ENCODE peak calls at places on chromosomes 12 and 14, in four cellular contexts. N is Panc1, L is tibial artery, S is cardiac muscle cell. P is an unnamed sample.

GRCh38 chr14:55433880-55434804 is 6.3 kb downstream of the TBPL2 start:
- DNase-seq in N (no peak), L (no peak), S (no peak), P (no peak)

GRCh38 chr12:40718878-40719372 is 26.7 kb downstream of the CNTN1 start:
- DNase-seq in N (no peak), L (no peak), S (no peak), P (no peak)

GRCh38 chr14:50619569-50620141 is 48.5 kb downstream of the SAV1 start:
- DNase-seq in N (peak; percentile 51), L (no peak), S (peak; percentile 22), P (no peak)

GRCh38 chr14:99612065-99612736 is 8.2 kb upstream of the CCDC85C start:
- DNase-seq in N (no peak), L (no peak), S (no peak), P (no peak)

GRCh38 chr14:22319526-22320352 is 269.3 kb downstream of the DAD1 start:
- DNase-seq in N (no peak), L (peak; percentile 70), S (peak; percentile 59), P (no peak)

GRCh38 chr14:101223147-101223546 is 319.6 kb upstream of the RTL1 start:
- DNase-seq in N (no peak), L (no peak), S (no peak), P (no peak)

GRCh38 chr12:124520896-124521295 is 46.5 kb downstream of the NCOR2 start:
- DNase-seq in N (no peak), L (no peak), S (no peak), P (no peak)

GRCh38 chr12:113359133-113359938 is 949 bp downstream of the PLBD2 start:
- DNase-seq in N (no peak), L (peak; percentile 60), S (no peak), P (no peak)

GRCh38 chr12:48165089-48166031 is 8.0 kb upstream of the ASB8 start:
- DNase-seq in N (peak; percentile 52), L (no peak), S (peak; percentile 70), P (no peak)

GRCh38 chr12:14948672-14949071 is 10.3 kb upstream of the ERP27 start:
- DNase-seq in N (no peak), L (peak; percentile 36), S (peak; percentile 53), P (peak; percentile 57)

GRCh38 chr12:53430116-53430515 is 6.5 kb downstream of the AMHR2 start:
- DNase-seq in N (no peak), L (no peak), S (no peak), P (no peak)

GRCh38 chr14:98411154-98411553 is 860.8 kb downstream of the BCL11B start:
- DNase-seq in N (no peak), L (no peak), S (no peak), P (no peak)

GRCh38 chr14:55441286-55441685 is 870 bp upstream of the TBPL2 start:
- DNase-seq in N (no peak), L (no peak), S (no peak), P (no peak)

GRCh38 chr12:104748790-104749189 is 209.3 kb downstream of the SLC41A2 start:
- DNase-seq in N (no peak), L (peak; percentile 41), S (no peak), P (no peak)

GRCh38 chr12:104747956-104748355 is 210.1 kb downstream of the SLC41A2 start:
- DNase-seq in N (no peak), L (no peak), S (no peak), P (no peak)

GRCh38 chr12:104746689-104747088 is 211.4 kb downstream of the SLC41A2 start:
- DNase-seq in N (no peak), L (no peak), S (no peak), P (no peak)

GRCh38 chr12:104748356-104748755 is 209.7 kb downstream of the SLC41A2 start:
- DNase-seq in N (no peak), L (no peak), S (no peak), P (no peak)

DNA sequence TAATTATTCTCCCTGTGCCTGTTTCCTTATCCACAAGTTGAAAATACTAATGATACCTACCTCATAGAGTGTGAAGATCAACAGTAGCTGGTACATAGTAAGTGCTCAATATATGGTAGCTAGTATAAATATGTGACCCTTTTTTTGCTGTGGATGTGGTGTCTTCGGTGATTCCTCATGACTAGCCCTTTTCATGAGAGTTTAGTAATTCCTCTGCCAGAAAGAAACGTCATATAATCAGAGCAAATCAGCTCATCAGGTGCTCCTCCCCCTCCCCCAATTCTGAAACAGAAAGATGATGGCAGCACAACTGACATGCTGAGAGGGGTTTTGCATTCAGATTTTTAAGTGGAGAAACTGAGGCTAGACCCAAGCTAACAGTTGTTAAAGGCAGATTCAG is 210.8 kb downstream of the SLC41A2 start:
- DNase-seq in N (no peak), L (no peak), S (no peak), P (no peak)
- H3K27ac ChIP-seq in N (no peak overlapping the region), L (no peak overlapping the region), S (no peak overlapping the region), P (no peak overlapping the region)

GRCh38 chr14:36226164-36226563 is 49.6 kb upstream of the PTCSC3 start:
- DNase-seq in N (no peak), L (no peak), S (no peak), P (no peak)
- H3K27ac ChIP-seq in N (no peak overlapping the region), L (no peak overlapping the region), S (no peak overlapping the region), P (no peak overlapping the region)

DNA sequence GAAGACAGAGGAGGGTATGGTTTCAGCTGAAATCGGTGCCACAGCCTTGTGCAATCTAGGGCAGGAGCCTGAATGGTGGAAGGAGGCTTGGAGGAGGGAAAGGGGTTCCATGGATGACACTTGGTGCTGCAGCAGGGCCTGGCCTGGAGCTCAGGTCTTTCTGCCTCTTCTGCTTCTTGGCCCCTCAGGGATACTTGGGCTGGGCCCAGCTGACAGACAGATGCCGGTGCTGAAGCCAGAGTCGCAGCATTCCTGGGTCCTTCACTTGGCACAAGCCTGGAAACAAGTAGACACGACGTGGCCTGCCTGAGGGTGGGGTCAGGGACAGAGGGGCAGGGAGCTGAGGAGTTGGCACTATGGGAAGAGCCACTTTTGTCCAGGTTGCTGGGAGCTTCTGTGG is 4.4 kb upstream of the PLEKHD1 start:
- DNase-seq in N (no peak), L (no peak), S (no peak), P (no peak)
- H3K27ac ChIP-seq in N (no peak overlapping the region), L (no peak overlapping the region), S (no peak overlapping the region), P (no peak overlapping the region)

DNA sequence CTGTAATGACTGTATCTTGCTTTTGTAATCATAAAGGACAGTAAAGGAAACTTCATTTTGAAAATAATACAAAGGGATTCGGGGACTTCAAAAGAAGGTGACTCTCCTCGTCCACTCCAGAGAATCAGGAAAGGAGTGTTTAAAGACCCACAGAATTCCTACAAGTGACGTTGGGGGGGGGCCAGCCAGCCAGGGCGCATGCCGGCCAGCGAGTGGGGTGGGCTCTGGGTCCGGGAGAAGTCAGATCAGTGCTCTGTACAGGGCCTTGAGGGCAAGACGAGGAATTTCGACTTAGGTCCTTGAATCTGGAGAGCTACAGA is 1.0 kb upstream of the CD9 start:
- DNase-seq in N (no peak), L (no peak), S (no peak), P (no peak)
- H3K27ac ChIP-seq in N (peak overlapping the region; percentile 89), L (peak overlapping the region; percentile 98), S (no peak overlapping the region), P (no peak overlapping the region)

DNA sequence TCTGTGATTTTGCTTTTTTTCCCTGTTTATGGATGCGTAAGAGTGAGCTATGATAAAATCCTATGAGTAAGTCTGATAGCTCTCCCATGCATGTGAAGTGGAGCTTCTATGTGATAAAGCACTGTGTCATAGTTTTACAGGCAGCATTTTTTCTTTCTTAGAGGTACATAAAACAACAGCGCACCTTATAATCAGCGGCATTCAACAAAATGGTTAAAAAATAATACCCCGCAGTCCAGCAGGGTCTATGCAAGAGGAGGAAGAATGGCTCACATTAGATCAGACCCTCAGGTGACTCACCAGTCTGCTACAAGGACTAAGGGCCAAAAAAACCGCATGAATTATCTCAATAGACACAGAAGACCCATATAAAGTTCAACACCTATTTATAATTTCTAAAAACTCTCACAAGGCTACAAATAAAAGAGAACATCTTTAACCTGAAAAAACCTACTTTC is 33.0 kb upstream of the TMEM179 start:
- DNase-seq in N (no peak), L (no peak), S (no peak), P (no peak)
- H3K27ac ChIP-seq in N (no peak overlapping the region), L (no peak overlapping the region), S (no peak overlapping the region), P (no peak overlapping the region)

GRCh38 chr14:72780771-72781170 is 113.1 kb downstream of the DPF3 start:
- DNase-seq in N (no peak), L (no peak), S (no peak), P (no peak)

GRCh38 chr14:72782817-72783216 is 111.1 kb downstream of the DPF3 start:
- DNase-seq in N (no peak), L (no peak), S (no peak), P (no peak)

GRCh38 chr14:72783741-72784140 is 110.2 kb downstream of the DPF3 start:
- DNase-seq in N (no peak), L (no peak), S (no peak), P (no peak)

GRCh38 chr14:72781476-72782181 is 112.3 kb downstream of the DPF3 start:
- DNase-seq in N (no peak), L (no peak), S (no peak), P (no peak)

DNA sequence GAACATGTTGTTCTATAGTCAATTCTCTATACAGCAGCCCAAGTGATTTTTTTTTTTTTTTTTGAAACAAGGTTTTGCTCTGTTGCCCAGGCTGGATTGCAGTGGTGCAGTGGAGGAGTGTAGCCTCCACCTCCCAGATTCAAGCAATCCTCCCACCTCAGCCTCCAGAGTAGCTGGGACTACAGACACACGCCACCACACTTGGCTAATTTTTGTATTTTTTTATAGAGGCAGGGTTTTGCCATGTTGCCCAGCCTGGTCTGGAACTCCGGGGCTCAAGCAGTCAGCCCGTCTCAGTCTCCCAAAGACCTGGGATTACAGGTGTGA is 111.8 kb downstream of the DPF3 start:
- DNase-seq in N (no peak), L (no peak), S (no peak), P (no peak)
- H3K27ac ChIP-seq in N (no peak overlapping the region), L (peak overlapping the region; percentile 60), S (peak overlapping the region; percentile 52), P (no peak overlapping the region)

GRCh38 chr14:93005135-93005813 is 82.3 kb downstream of the CHGA start:
- DNase-seq in N (no peak), L (no peak), S (no peak), P (no peak)
- H3K27ac ChIP-seq in N (no peak overlapping the region), L (peak overlapping the region; percentile 62), S (no peak overlapping the region), P (no peak overlapping the region)

GRCh38 chr14:77103954-77104353 is 5.9 kb downstream of the CIPC start:
- DNase-seq in N (no peak), L (no peak), S (no peak), P (no peak)

GRCh38 chr14:77106666-77107065 is 8.6 kb downstream of the CIPC start:
- DNase-seq in N (no peak), L (no peak), S (no peak), P (no peak)

GRCh38 chr14:77105554-77105953 is 7.5 kb downstream of the CIPC start:
- DNase-seq in N (no peak), L (no peak), S (no peak), P (no peak)

GRCh38 chr14:77104393-77104792 is 6.3 kb downstream of the CIPC start:
- DNase-seq in N (no peak), L (no peak), S (no peak), P (no peak)

GRCh38 chr14:77105118-77105517 is 7.1 kb downstream of the CIPC start:
- DNase-seq in N (no peak), L (no peak), S (no peak), P (no peak)
- H3K27ac ChIP-seq in N (no peak overlapping the region), L (peak overlapping the region; percentile 98), S (no peak overlapping the region), P (no peak overlapping the region)

P was measured in SK-N-MC.